ENCODE peak calls at places on chromosomes 13 and 19, in five cellular contexts. L is omental fat pad, S is amygdala, Q is IMR-90, O is foreskin fibroblast. R is an unnamed sample.

GRCh38 chr13:112733661-112734379 is 44.0 kb downstream of the ATP11A start:
- DNase-seq in Q (no peak), O (no peak), S (no peak), L (no peak), R (no peak)

GRCh38 chr19:43784981-43785808 is 4.4 kb upstream of the KCNN4 start:
- DNase-seq in Q (peak; percentile 67), L (no peak), O (peak; percentile 61), S (peak; percentile 26), R (no peak)

GRCh38 chr19:39413269-39413902 is 917 bp downstream of the PLEKHG2 start:
- DNase-seq in O (peak; percentile 51), Q (peak; percentile 60), S (no peak), L (no peak), R (no peak)

GRCh38 chr13:90445179-90445578 is 902.3 kb upstream of the MIR17HG start:
- DNase-seq in Q (peak; percentile 90), L (no peak), S (no peak), O (peak; percentile 86), R (no peak)

GRCh38 chr19:1057185-1057857 is 9.6 kb upstream of the ARHGAP45 start:
- DNase-seq in O (peak; percentile 42), S (no peak), L (no peak), Q (peak; percentile 67), R (no peak)

GRCh38 chr13:49652691-49653305 is 24.5 kb downstream of the ARL11 start:
- DNase-seq in S (no peak), O (peak; percentile 27), Q (peak; percentile 10), L (no peak), R (no peak)

GRCh38 chr13:73334459-73334858 is 275.7 kb downstream of the KLF5 start:
- DNase-seq in S (no peak), Q (no peak), O (peak; percentile 24), L (no peak), R (no peak)

GRCh38 chr19:15426485-15427349 is 7.9 kb upstream of the AKAP8L start:
- DNase-seq in O (no peak), S (no peak), Q (no peak), L (no peak), R (no peak)

GRCh38 chr19:347946-348861 is 3.6 kb upstream of the MIER2 start:
- DNase-seq in O (no peak), L (no peak), Q (no peak), S (no peak), R (no peak)

GRCh38 chr19:41541990-41542584 is 33.9 kb upstream of the CEACAM21 start:
- DNase-seq in L (peak; percentile 59), O (no peak), Q (peak; percentile 4), S (peak; percentile 20), R (no peak)

GRCh38 chr13:63184693-63185092 is 1769.0 kb upstream of the PCDH20 start:
- DNase-seq in L (no peak), Q (peak; percentile 88), O (peak; percentile 78), S (no peak), R (no peak)